ENCODE peak calls at places on chromosomes 12 and 14, in eight cellular contexts. U is body of pancreas, E is transverse colon, B is heart right ventricle, R is neural crest cell, W is MM.1S, I is MCF 10A, G is progenitor cell of endocrine pancreas. K is an unnamed sample.

GRCh38 chr12:122137681-122138080 is 36.3 kb downstream of the IL31 start:
- DNase-seq in U (no peak), E (no peak), B (no peak), R (no peak), W (no peak), I (no peak), G (no peak), K (peak)

GRCh38 chr12:47990351-47991105 is 13.7 kb downstream of the COL2A1 start:
- DNase-seq in U (no peak), E (no peak), B (no peak), R (no peak), W (peak), I (no peak), G (no peak), K (no peak)

GRCh38 chr12:50283924-50284236 is 560 bp upstream of the LIMA1 start:
- DNase-seq in U (peak), E (no peak), B (no peak), R (no peak), W (no peak), I (no peak), G (no peak), K (no peak)

GRCh38 chr14:99873653-99874052 is 80.4 kb downstream of the EML1 start:
- DNase-seq in U (no peak), E (no peak), B (no peak), R (no peak), W (no peak), I (no peak), G (no peak), K (no peak)

GRCh38 chr14:32939254-32940065 is 781 bp downstream of the NPAS3 start:
- DNase-seq in U (peak), E (peak), B (peak), R (peak), W (no peak), I (peak), G (peak), K (no peak)

GRCh38 chr14:104868060-104868740 is 3.1 kb downstream of the CEP170B start:
- DNase-seq in U (no peak), E (no peak), B (no peak), R (no peak), W (no peak), I (no peak), G (no peak), K (no peak)

GRCh38 chr14:22387776-22388241 is 201.2 kb downstream of the DAD1 start:
- DNase-seq in U (no peak), E (no peak), B (no peak), R (no peak), W (no peak), I (no peak), G (no peak), K (no peak)

GRCh38 chr14:49995162-49995561 is 102.3 kb downstream of the ARF6 start:
- DNase-seq in U (no peak), E (no peak), B (no peak), R (no peak), W (no peak), I (no peak), G (no peak), K (no peak)

GRCh38 chr12:122155705-122156104 is 18.3 kb downstream of the IL31 start:
- DNase-seq in U (no peak), E (no peak), B (no peak), R (no peak), W (no peak), I (no peak), G (no peak), K (no peak)

GRCh38 chr12:96335270-96335669 is 65.0 kb downstream of the CDK17 start:
- DNase-seq in U (no peak), E (no peak), B (no peak), R (no peak), W (peak), I (no peak), G (no peak), K (peak)

GRCh38 chr14:90513151-90514014 is 116.6 kb downstream of the CALM1 start:
- DNase-seq in U (peak), E (peak), B (peak), R (peak), W (no peak), I (no peak), G (peak), K (peak)

GRCh38 chr14:100141133-100141497 is 18.3 kb downstream of the DEGS2 start:
- DNase-seq in U (no peak), E (no peak), B (no peak), R (no peak), W (no peak), I (no peak), G (no peak), K (no peak)

GRCh38 chr12:89390802-89391673 is 38.7 kb upstream of the DUSP6 start:
- DNase-seq in U (no peak), E (peak), B (no peak), R (no peak), W (no peak), I (peak), G (no peak), K (peak)

GRCh38 chr14:101595887-101596721 is 34.8 kb downstream of the DIO3 start:
- DNase-seq in U (no peak), E (peak), B (no peak), R (no peak), W (no peak), I (no peak), G (no peak), K (no peak)

GRCh38 chr12:52691765-52692150 is 11.6 kb upstream of the KRT1 start:
- DNase-seq in U (no peak), E (no peak), B (no peak), R (no peak), W (no peak), I (no peak), G (no peak), K (no peak)

GRCh38 chr12:132550014-132550802 is 60.2 kb downstream of the LRCOL1 start:
- DNase-seq in U (no peak), E (no peak), B (no peak), R (peak), W (no peak), I (no peak), G (no peak), K (no peak)

GRCh38 chr12:124567035-124567672 is at the start of gene NCOR2:
- DNase-seq in U (no peak), E (no peak), B (peak), R (peak), W (peak), I (peak), G (peak), K (no peak)

GRCh38 chr12:25585662-25586061 is 32.6 kb upstream of the LMNTD1 start:
- DNase-seq in U (no peak), E (no peak), B (no peak), R (no peak), W (no peak), I (no peak), G (no peak), K (peak)

GRCh38 chr12:109153711-109154434 is 37.5 kb downstream of the ACACB start:
- DNase-seq in U (peak), E (no peak), B (no peak), R (no peak), W (peak), I (peak), G (no peak), K (no peak)

GRCh38 chr12:63846249-63846967 is 1.9 kb downstream of the SRGAP1 start:
- DNase-seq in U (no peak), E (no peak), B (no peak), R (no peak), W (no peak), I (peak), G (no peak), K (no peak)
- TF ChIP-seq CTCF in U (peak), E (no peak), B (no peak), R (peak), W (no peak), I (peak), G (peak), K (no peak)

GRCh38 chr12:56189918-56190694 is 823 bp upstream of the SMARCC2 start:
- DNase-seq in U (peak), E (peak), B (peak), R (peak), W (peak), I (peak), G (peak), K (peak)
- TF ChIP-seq CTCF in U (peak), E (no peak), B (no peak), R (peak), W (no peak), I (no peak), G (peak), K (no peak)

DNA sequence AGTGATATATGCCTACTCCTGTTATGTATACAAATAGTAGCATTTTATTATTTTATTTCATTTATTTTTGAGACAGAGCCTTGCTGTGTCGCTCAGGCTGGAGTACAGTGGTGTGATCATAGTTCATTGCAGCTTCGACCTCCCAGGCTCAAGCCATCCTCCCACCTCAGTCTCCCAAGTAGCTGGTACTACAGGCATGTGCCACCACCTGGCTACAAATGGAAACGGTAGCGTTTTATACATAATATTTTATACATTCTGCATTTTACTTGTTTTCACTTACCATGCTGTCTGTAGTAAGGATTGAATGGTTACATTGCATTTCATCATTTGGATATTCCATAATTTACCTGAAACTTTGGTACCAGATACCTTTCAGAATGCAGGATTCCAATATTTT is 14.1 kb downstream of the C1R start:
- DNase-seq in U (no peak), E (no peak), B (no peak), R (no peak), W (no peak), I (no peak), G (no peak), K (no peak)
- TF ChIP-seq CTCF in U (no peak), E (no peak), B (no peak), R (no peak), W (no peak), I (no peak), G (no peak), K (no peak)

DNA sequence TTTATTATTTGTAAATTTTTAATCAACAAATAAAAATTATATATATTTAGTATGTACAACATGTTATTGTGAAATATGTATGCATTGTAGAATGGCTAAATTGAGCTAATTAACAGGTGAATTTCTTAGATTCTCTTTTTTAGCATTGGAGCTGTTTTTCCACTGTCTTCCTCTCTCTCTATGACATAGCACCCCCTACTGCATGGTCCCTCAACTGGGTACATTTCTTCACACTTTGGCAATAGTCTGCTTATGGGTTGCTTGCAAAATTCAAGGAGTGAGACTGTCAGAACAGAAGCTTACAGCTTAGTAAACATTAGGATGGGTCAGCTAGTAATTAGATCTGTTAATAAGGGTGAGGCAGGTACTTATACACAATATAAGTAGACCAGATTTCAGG is 658.5 kb upstream of the MGAT4C start:
- DNase-seq in U (no peak), E (no peak), B (no peak), R (peak), W (no peak), I (peak), G (no peak), K (peak)
- TF ChIP-seq CTCF in U (no peak), E (no peak), B (no peak), R (peak), W (peak), I (peak), G (peak), K (peak)

DNA sequence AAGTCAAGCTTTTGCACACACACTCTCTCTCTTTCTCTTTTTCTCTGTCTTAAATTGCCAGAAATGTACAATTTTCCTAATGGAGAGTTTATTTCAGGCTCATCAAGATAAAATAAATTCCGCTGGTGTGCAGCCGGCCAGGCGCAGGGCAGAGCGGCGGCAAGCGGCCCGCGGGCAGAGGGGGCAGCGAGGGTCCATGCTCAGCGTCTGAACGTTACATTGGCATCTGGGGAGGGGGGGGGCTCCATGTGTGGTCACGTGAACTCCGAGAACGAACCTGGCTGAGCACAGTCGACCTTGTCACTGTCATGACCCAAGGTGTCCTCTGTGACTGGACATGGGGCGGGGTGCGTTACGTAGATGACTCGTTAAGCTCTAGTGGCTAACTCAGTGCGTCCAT is 23.8 kb upstream of the FZD10 start:
- DNase-seq in U (no peak), E (no peak), B (no peak), R (no peak), W (no peak), I (no peak), G (no peak), K (no peak)
- TF ChIP-seq CTCF in U (no peak), E (no peak), B (no peak), R (no peak), W (no peak), I (no peak), G (no peak), K (no peak)

K was measured in bronchial epithelial cell.